ENCODE peak calls at places on chromosome 1, in ten cellular contexts. R, Y, S, L, A, Z, X, V, T and D are unnamed samples.

GRCh38 chr1:42821690-42822089 is 4.5 kb upstream of the SVBP start:
- DNase-seq in R (no peak), Y (no peak), S (no peak), L (no peak), A (no peak), Z (no peak), X (no peak), V (no peak), T (no peak), D (no peak)

GRCh38 chr1:53620620-53620957 is 118.4 kb downstream of the GLIS1 start:
- DNase-seq in R (no peak), Y (no peak), S (no peak), L (peak; percentile 38), A (no peak), Z (no peak), X (no peak), V (no peak), T (no peak), D (no peak)

GRCh38 chr1:111222308-111223125 is 5.0 kb upstream of the CHI3L2 start:
- DNase-seq in R (no peak), Y (peak; percentile 46), S (peak; percentile 95), L (peak; percentile 70), A (peak; percentile 95), Z (peak; percentile 65), X (peak; percentile 55), V (peak; percentile 24), T (no peak), D (no peak)

GRCh38 chr1:61123321-61123720 is 41.0 kb downstream of the NFIA start:
- DNase-seq in R (no peak), Y (no peak), S (no peak), L (no peak), A (no peak), Z (no peak), X (no peak), V (no peak), T (no peak), D (no peak)

GRCh38 chr1:71414229-71414628 is 333.4 kb upstream of the ZRANB2 start:
- DNase-seq in R (no peak), Y (no peak), S (no peak), L (no peak), A (no peak), Z (peak; percentile 27), X (no peak), V (no peak), T (no peak), D (peak; percentile 3)

GRCh38 chr1:234221601-234222000 is 151.7 kb upstream of the COA6 start:
- DNase-seq in R (no peak), Y (no peak), S (no peak), L (no peak), A (no peak), Z (no peak), X (no peak), V (no peak), T (no peak), D (no peak)

GRCh38 chr1:151993084-151993733 is 450 bp downstream of the S100A10 start:
- DNase-seq in R (no peak), Y (no peak), S (peak; percentile 79), L (peak; percentile 55), A (peak; percentile 26), Z (no peak), X (peak; percentile 16), V (no peak), T (no peak), D (no peak)

GRCh38 chr1:225511828-225512381 is 84.1 kb upstream of the LBR start:
- DNase-seq in R (no peak), Y (no peak), S (no peak), L (no peak), A (no peak), Z (no peak), X (no peak), V (no peak), T (no peak), D (no peak)

GRCh38 chr1:156618853-156619581 is at the start of gene HAPLN2:
- DNase-seq in R (no peak), Y (no peak), S (no peak), L (no peak), A (peak; percentile 29), Z (no peak), X (no peak), V (no peak), T (no peak), D (no peak)

GRCh38 chr1:153349363-153350340 is 1.0 kb upstream of the PGLYRP4 start:
- DNase-seq in R (no peak), Y (no peak), S (no peak), L (no peak), A (peak; percentile 45), Z (no peak), X (no peak), V (no peak), T (no peak), D (no peak)

GRCh38 chr1:164611754-164612642 is 53.0 kb downstream of the PBX1 start:
- DNase-seq in R (no peak), Y (peak; percentile 43), S (no peak), L (peak; percentile 75), A (no peak), Z (peak; percentile 66), X (no peak), V (peak; percentile 80), T (no peak), D (peak; percentile 58)

GRCh38 chr1:210523830-210524229 is 195.1 kb downstream of the HHAT start:
- DNase-seq in R (peak; percentile 11), Y (no peak), S (no peak), L (no peak), A (no peak), Z (no peak), X (no peak), V (no peak), T (peak; percentile 62), D (no peak)

GRCh38 chr1:201889092-201889968 is 632 bp downstream of the SHISA4 start:
- DNase-seq in R (no peak), Y (no peak), S (peak; percentile 80), L (no peak), A (no peak), Z (no peak), X (no peak), V (no peak), T (no peak), D (no peak)

GRCh38 chr1:47893412-47893811 is 103.8 kb downstream of the TRABD2B start:
- DNase-seq in R (no peak), Y (no peak), S (no peak), L (no peak), A (no peak), Z (no peak), X (no peak), V (no peak), T (no peak), D (no peak)

GRCh38 chr1:186146971-186147370 is 228.1 kb downstream of the TPR start:
- DNase-seq in R (no peak), Y (no peak), S (no peak), L (no peak), A (no peak), Z (no peak), X (no peak), V (no peak), T (no peak), D (no peak)

GRCh38 chr1:32273389-32274208 is 18.3 kb upstream of the HDAC1 start:
- DNase-seq in R (no peak), Y (no peak), S (no peak), L (peak; percentile 47), A (no peak), Z (no peak), X (peak; percentile 72), V (no peak), T (no peak), D (no peak)

GRCh38 chr1:209589863-209590262 is 6.3 kb downstream of the CAMK1G start:
- DNase-seq in R (no peak), Y (no peak), S (no peak), L (no peak), A (no peak), Z (no peak), X (no peak), V (no peak), T (no peak), D (no peak)

GRCh38 chr1:203451849-203452784 is 23.5 kb upstream of the PRELP start:
- DNase-seq in R (no peak), Y (peak; percentile 49), S (no peak), L (no peak), A (no peak), Z (peak; percentile 56), X (no peak), V (no peak), T (no peak), D (no peak)
- H3K4me3 ChIP-seq in R (no peak overlapping the region), Y (no peak overlapping the region), S (no peak overlapping the region), L (no peak overlapping the region), A (no peak overlapping the region), Z (no peak overlapping the region), X (no peak overlapping the region), V (no peak overlapping the region), T (no peak overlapping the region), D (no peak overlapping the region)

GRCh38 chr1:167488786-167489185 is 29.5 kb downstream of the CD247 start:
- DNase-seq in R (no peak), Y (no peak), S (no peak), L (no peak), A (no peak), Z (no peak), X (no peak), V (no peak), T (no peak), D (no peak)
- H3K4me3 ChIP-seq in R (no peak overlapping the region), Y (no peak overlapping the region), S (no peak overlapping the region), L (no peak overlapping the region), A (no peak overlapping the region), Z (no peak overlapping the region), X (peak overlapping the region; percentile 56), V (no peak overlapping the region), T (no peak overlapping the region), D (no peak overlapping the region)

GRCh38 chr1:15417365-15417934 is 7.8 kb downstream of the EFHD2 start:
- DNase-seq in R (no peak), Y (peak; percentile 34), S (no peak), L (peak; percentile 93), A (peak; percentile 63), Z (peak; percentile 63), X (peak; percentile 57), V (no peak), T (no peak), D (no peak)
- H3K4me3 ChIP-seq in R (no peak overlapping the region), Y (no peak overlapping the region), S (no peak overlapping the region), L (no peak overlapping the region), A (peak overlapping the region; percentile 16), Z (no peak overlapping the region), X (peak overlapping the region; percentile 53), V (no peak overlapping the region), T (no peak overlapping the region), D (no peak overlapping the region)

DNA sequence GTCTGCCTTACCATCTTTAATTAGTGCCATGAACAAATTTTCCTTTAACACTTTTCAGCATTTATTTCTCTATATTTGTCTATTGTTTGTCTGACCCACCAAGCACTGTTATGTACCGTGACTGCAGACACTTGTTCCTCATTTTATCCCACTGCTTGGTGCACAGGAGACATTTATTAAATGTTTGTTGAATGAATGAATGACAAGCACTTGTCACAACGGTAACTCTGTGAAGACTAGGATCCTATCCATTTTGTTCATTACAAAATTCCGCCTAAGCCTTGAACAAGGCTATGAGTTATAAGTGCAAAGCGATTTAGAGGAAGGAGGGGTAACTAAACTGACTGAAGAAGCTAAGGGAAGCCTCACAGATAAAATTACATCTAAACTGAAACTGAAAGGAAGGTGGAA is 379 bp upstream of the STRIP1 start:
- DNase-seq in R (no peak), Y (no peak), S (no peak), L (no peak), A (no peak), Z (no peak), X (no peak), V (no peak), T (no peak), D (no peak)
- H3K4me3 ChIP-seq in R (peak overlapping the region; percentile 22), Y (peak overlapping the region; percentile 57), S (peak overlapping the region; percentile 98), L (peak overlapping the region; percentile 90), A (peak overlapping the region; percentile 72), Z (peak overlapping the region; percentile 54), X (peak overlapping the region; percentile 93), V (peak overlapping the region; percentile 93), T (peak overlapping the region; percentile 0), D (peak overlapping the region; percentile 89)